ENCODE peak calls at places on chromosomes 16 and 17, in nine cellular contexts. Z is MM.1S; Q is ascending aorta; B is PC-9; K is uterus; W is CD4-positive, alpha-beta T cell; J is RWPE1; L is A549; F is left ventricle myocardium inferior. S is an unnamed sample.

GRCh38 chr16:30972872-30973271 is 12.1 kb upstream of the HSD3B7 start:
- DNase-seq in L (peak; percentile 32), B (no peak), W (no peak), Z (no peak), Q (no peak), J (no peak), K (no peak), F (no peak), S (no peak)

GRCh38 chr16:28167221-28167620 is 44.5 kb downstream of the XPO6 start:
- DNase-seq in Z (no peak), J (peak; percentile 16), K (no peak), F (no peak), B (peak; percentile 62), Q (no peak), W (no peak), L (no peak), S (no peak)

GRCh38 chr17:33284022-33284421 is 9.1 kb downstream of the ASIC2 start:
- DNase-seq in W (no peak), Z (no peak), F (no peak), L (peak; percentile 70), Q (no peak), J (peak; percentile 81), K (no peak), B (peak; percentile 31), S (peak; percentile 69)

GRCh38 chr16:87945351-87946042 is 5.7 kb upstream of the BANP start:
- DNase-seq in Z (no peak), J (peak; percentile 79), K (peak; percentile 60), F (peak; percentile 73), Q (no peak), L (no peak), B (peak; percentile 99), W (no peak), S (peak; percentile 94)

GRCh38 chr17:48558057-48558456 is 13.1 kb upstream of the HOXB2 start:
- DNase-seq in Z (no peak), K (no peak), L (no peak), J (no peak), F (no peak), B (no peak), W (no peak), Q (no peak), S (peak; percentile 73)

GRCh38 chr16:83932955-83933673 is 19.9 kb upstream of the OSGIN1 start:
- DNase-seq in W (no peak), B (no peak), Z (no peak), L (no peak), K (no peak), Q (no peak), F (no peak), J (no peak), S (no peak)

GRCh38 chr16:21683184-21683583 is 19.4 kb downstream of the OTOA start:
- DNase-seq in K (no peak), F (no peak), B (no peak), J (no peak), L (no peak), Z (no peak), Q (no peak), W (no peak), S (no peak)

GRCh38 chr16:27650073-27650701 is 100.2 kb downstream of the KATNIP start:
- DNase-seq in L (no peak), Q (no peak), F (no peak), W (no peak), J (no peak), Z (no peak), K (no peak), B (no peak), S (no peak)

GRCh38 chr16:4370570-4371480 is 823 bp upstream of the VASN start:
- DNase-seq in J (no peak), W (no peak), Z (no peak), K (peak; percentile 88), L (no peak), F (peak; percentile 75), Q (peak; percentile 82), B (no peak), S (peak; percentile 90)

GRCh38 chr17:79608729-79609039 is 2.2 kb downstream of the RBFOX3 start:
- DNase-seq in L (no peak), Z (no peak), W (no peak), K (no peak), Q (no peak), B (no peak), F (no peak), J (no peak), S (peak; percentile 76)

GRCh38 chr16:85809645-85810044 is 10.2 kb downstream of the COX4I1 start:
- DNase-seq in Z (no peak), L (no peak), F (no peak), W (no peak), B (no peak), Q (no peak), K (no peak), J (no peak), S (no peak)

GRCh38 chr16:85810742-85811115 is 11.2 kb downstream of the COX4I1 start:
- DNase-seq in J (no peak), F (no peak), K (no peak), L (no peak), Z (no peak), B (no peak), Q (no peak), W (no peak), S (no peak)

GRCh38 chr16:85812031-85812807 is 12.7 kb downstream of the COX4I1 start:
- DNase-seq in K (no peak), B (no peak), W (no peak), L (no peak), Q (no peak), Z (no peak), J (no peak), F (no peak), S (no peak)

GRCh38 chr16:85808926-85809325 is 9.4 kb downstream of the COX4I1 start:
- DNase-seq in J (no peak), Z (no peak), B (no peak), K (no peak), L (no peak), W (no peak), F (no peak), Q (no peak), S (no peak)

GRCh38 chr16:85810097-85810741 is 10.7 kb downstream of the COX4I1 start:
- DNase-seq in W (no peak), Z (no peak), J (no peak), K (no peak), L (no peak), Q (no peak), B (no peak), F (no peak), S (no peak)
- H3K27ac ChIP-seq in W (no peak overlapping the region), Z (no peak overlapping the region), J (no peak overlapping the region), K (no peak overlapping the region), L (no peak overlapping the region), Q (no peak overlapping the region), B (no peak overlapping the region), F (no peak overlapping the region), S (no peak overlapping the region)

DNA sequence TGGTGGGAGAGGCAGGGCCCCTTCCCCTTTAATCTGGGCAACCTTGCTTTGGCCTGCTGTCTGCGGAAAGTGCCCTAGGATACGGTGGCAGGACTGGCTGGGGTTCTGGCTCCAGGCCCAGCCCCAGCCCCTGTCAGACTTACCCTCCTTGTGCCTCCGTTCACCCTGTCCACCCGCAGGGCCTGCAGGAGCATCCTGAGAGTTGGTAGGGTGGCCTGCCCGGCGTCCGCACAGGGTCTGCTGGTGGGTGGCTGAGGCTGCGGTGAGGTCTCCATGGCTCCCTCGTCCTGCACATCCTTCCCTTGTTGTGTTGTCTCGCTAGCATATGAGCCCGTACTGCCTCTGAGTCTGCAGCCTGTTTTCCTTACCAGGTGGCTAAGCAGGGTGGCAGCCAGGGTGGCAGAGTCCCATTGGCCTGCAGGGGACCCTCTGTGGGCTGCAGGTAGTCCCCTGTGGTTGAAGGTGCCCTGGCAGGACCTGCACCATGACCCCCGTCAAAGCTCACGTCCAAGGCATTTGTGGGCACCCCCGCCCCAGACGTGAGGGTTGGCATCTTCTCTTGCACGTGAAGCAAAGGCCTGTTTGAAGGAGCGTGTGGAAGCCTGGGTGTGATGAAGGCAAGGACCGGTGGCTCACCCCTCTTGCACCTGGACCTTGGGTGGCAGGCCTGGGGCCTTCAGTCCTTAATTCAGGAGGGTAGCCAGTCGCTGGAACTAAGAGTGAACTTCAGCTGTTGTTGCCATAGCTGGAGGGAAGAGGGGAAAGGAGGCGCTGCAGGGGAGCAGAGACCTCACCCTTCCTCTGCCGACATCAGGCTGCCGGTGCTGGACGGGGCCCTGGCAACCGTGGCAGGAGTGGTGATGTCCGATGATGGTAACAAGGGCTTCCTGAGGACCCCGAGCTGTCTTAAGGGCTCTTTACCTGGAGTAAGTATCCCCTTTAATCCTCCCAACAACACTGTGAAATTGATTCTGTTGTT is 293.7 kb downstream of the SEC14L1 start:
- DNase-seq in B (no peak), L (no peak), Q (no peak), K (no peak), F (no peak), J (no peak), Z (no peak), W (no peak), S (no peak)
- H3K27ac ChIP-seq in B (no peak overlapping the region), L (no peak overlapping the region), Q (no peak overlapping the region), K (no peak overlapping the region), F (peak overlapping the region; percentile 76), J (peak overlapping the region; percentile 70), Z (no peak overlapping the region), W (peak overlapping the region; percentile 98), S (peak overlapping the region; percentile 100)

DNA sequence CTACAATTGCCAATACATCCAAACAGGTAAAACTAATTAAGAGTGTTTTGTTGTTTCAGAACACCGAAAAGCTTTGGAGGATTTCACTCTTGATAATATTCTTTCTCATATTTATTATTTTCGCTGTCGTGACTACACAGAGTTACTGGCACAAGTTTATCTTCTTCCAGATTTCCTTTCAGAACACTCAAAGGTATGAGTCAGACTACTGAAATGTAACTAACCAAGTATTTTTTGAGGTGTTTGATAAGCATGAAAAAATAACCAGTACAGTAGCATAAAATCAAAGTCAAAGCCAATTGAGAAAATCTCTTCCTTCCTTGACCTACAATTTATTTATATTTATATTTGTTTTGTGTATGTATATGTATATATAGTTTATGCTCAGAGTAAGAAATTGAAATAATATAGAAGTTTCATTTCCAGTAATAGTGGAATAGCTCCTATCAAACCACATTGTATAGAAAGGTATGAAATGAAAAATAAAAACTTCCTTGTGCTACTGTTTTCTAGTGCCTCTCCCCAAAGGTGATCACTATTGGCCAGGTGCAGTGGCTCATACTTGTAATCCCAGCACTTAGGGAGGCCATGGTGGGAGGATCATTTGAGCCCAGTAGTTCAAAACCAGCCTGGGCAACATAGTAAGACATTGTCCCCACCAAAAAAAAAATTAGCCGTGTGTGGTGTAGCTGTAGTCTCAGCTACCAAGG is 10.9 kb downstream of the RAD51C start:
- DNase-seq in F (no peak), Q (no peak), W (no peak), Z (no peak), J (peak; percentile 45), B (no peak), L (no peak), K (no peak), S (no peak)
- H3K27ac ChIP-seq in F (no peak overlapping the region), Q (no peak overlapping the region), W (no peak overlapping the region), Z (no peak overlapping the region), J (no peak overlapping the region), B (peak overlapping the region; percentile 59), L (no peak overlapping the region), K (no peak overlapping the region), S (no peak overlapping the region)

DNA sequence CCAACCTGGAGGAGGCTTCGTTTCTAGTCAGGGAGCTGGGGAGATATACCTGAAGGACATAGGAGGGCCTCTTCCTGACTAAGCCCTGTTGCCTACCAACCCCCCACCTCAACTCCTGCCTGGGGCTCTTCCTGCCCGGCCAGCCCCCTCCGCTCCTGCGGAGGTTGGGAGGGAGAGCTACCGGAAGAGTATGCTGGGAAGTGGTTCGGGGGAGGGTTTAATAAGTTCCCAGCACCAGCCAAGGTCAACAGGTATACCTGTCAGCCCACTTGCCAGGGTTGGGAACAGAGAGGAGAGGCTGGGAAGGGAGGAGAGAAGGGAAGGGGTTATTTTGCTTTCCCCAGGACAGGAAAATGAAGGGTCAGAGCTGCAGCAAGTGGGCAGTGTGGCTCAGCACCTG is 4.7 kb downstream of the PPP1R1B start:
- DNase-seq in L (no peak), Z (no peak), J (peak; percentile 55), F (no peak), K (no peak), B (peak; percentile 25), W (no peak), Q (no peak), S (no peak)
- H3K27ac ChIP-seq in L (no peak overlapping the region), Z (no peak overlapping the region), J (no peak overlapping the region), F (no peak overlapping the region), K (no peak overlapping the region), B (peak overlapping the region; percentile 37), W (no peak overlapping the region), Q (no peak overlapping the region), S (peak overlapping the region; percentile 52)

S was measured in sigmoid colon.